ENCODE peak calls at places on chromosome 4, in ten cellular contexts. One of them, this sample, is unnamed.

GRCh38 chr4:106494066-106494465 is 125.5 kb upstream of the GIMD1 start:
- DNase-seq in PC-9: no peak
- DNase-seq in IMR-90: peak
- DNase-seq in OCI-LY7: no peak
- DNase-seq in K562: no peak
- DNase-seq in astrocyte: peak
- DNase-seq in mesendoderm: no peak
- DNase-seq in mammary epithelial cell: peak
- DNase-seq in SK-N-SH: no peak
- DNase-seq in GM23248: peak
- DNase-seq in this sample: no peak

GRCh38 chr4:25881187-25881586 is 18.4 kb upstream of the SEL1L3 start:
- DNase-seq in IMR-90: no peak
- DNase-seq in astrocyte: no peak
- DNase-seq in SK-N-SH: no peak
- DNase-seq in K562: no peak
- DNase-seq in mammary epithelial cell: no peak
- DNase-seq in GM23248: no peak
- DNase-seq in OCI-LY7: no peak
- DNase-seq in PC-9: no peak
- DNase-seq in mesendoderm: no peak
- DNase-seq in this sample: no peak

GRCh38 chr4:90727938-90728337 is 600.7 kb downstream of the CCSER1 start:
- DNase-seq in IMR-90: no peak
- DNase-seq in GM23248: no peak
- DNase-seq in SK-N-SH: no peak
- DNase-seq in mesendoderm: peak
- DNase-seq in mammary epithelial cell: peak
- DNase-seq in K562: no peak
- DNase-seq in PC-9: peak
- DNase-seq in OCI-LY7: no peak
- DNase-seq in astrocyte: peak
- DNase-seq in this sample: peak

GRCh38 chr4:36065274-36065871 is 178.9 kb downstream of the ARAP2 start:
- DNase-seq in OCI-LY7: no peak
- DNase-seq in mammary epithelial cell: no peak
- DNase-seq in IMR-90: no peak
- DNase-seq in astrocyte: no peak
- DNase-seq in GM23248: no peak
- DNase-seq in K562: no peak
- DNase-seq in SK-N-SH: no peak
- DNase-seq in PC-9: no peak
- DNase-seq in mesendoderm: no peak
- DNase-seq in this sample: no peak

GRCh38 chr4:143441678-143442077 is 71.8 kb upstream of the SMARCA5 start:
- DNase-seq in IMR-90: no peak
- DNase-seq in PC-9: no peak
- DNase-seq in GM23248: no peak
- DNase-seq in SK-N-SH: no peak
- DNase-seq in K562: no peak
- DNase-seq in OCI-LY7: no peak
- DNase-seq in mammary epithelial cell: no peak
- DNase-seq in astrocyte: no peak
- DNase-seq in mesendoderm: peak
- DNase-seq in this sample: peak

GRCh38 chr4:114642173-114642780 is 43.7 kb downstream of the UGT8 start:
- DNase-seq in IMR-90: no peak
- DNase-seq in GM23248: no peak
- DNase-seq in PC-9: no peak
- DNase-seq in K562: no peak
- DNase-seq in astrocyte: no peak
- DNase-seq in OCI-LY7: no peak
- DNase-seq in mesendoderm: no peak
- DNase-seq in SK-N-SH: no peak
- DNase-seq in mammary epithelial cell: no peak
- DNase-seq in this sample: no peak

GRCh38 chr4:182969651-182970279 is 52.6 kb upstream of the DCTD start:
- DNase-seq in IMR-90: no peak
- DNase-seq in astrocyte: no peak
- DNase-seq in mesendoderm: no peak
- DNase-seq in SK-N-SH: no peak
- DNase-seq in K562: peak
- DNase-seq in OCI-LY7: no peak
- DNase-seq in PC-9: peak
- DNase-seq in mammary epithelial cell: no peak
- DNase-seq in GM23248: no peak
- DNase-seq in this sample: no peak

GRCh38 chr4:139655116-139655515 is 10.5 kb upstream of the MGST2 start:
- DNase-seq in PC-9: no peak
- DNase-seq in GM23248: peak
- DNase-seq in mesendoderm: peak
- DNase-seq in mammary epithelial cell: peak
- DNase-seq in OCI-LY7: peak
- DNase-seq in SK-N-SH: peak
- DNase-seq in IMR-90: peak
- DNase-seq in astrocyte: peak
- DNase-seq in K562: no peak
- DNase-seq in this sample: peak

GRCh38 chr4:188295899-188296298 is 156.7 kb downstream of the TRIML1 start:
- DNase-seq in mesendoderm: no peak
- DNase-seq in OCI-LY7: no peak
- DNase-seq in K562: no peak
- DNase-seq in GM23248: no peak
- DNase-seq in SK-N-SH: no peak
- DNase-seq in mammary epithelial cell: peak
- DNase-seq in IMR-90: peak
- DNase-seq in astrocyte: no peak
- DNase-seq in PC-9: no peak
- DNase-seq in this sample: no peak

GRCh38 chr4:181643466-181643865 is 599.7 kb upstream of the TENM3 start:
- DNase-seq in SK-N-SH: no peak
- DNase-seq in astrocyte: no peak
- DNase-seq in IMR-90: peak
- DNase-seq in mammary epithelial cell: no peak
- DNase-seq in GM23248: no peak
- DNase-seq in K562: no peak
- DNase-seq in PC-9: no peak
- DNase-seq in OCI-LY7: no peak
- DNase-seq in mesendoderm: no peak
- DNase-seq in this sample: no peak

GRCh38 chr4:124202106-124202505 is 510.4 kb downstream of the ANKRD50 start:
- DNase-seq in mammary epithelial cell: no peak
- DNase-seq in mesendoderm: peak
- DNase-seq in IMR-90: peak
- DNase-seq in OCI-LY7: no peak
- DNase-seq in PC-9: no peak
- DNase-seq in astrocyte: no peak
- DNase-seq in K562: no peak
- DNase-seq in SK-N-SH: no peak
- DNase-seq in GM23248: peak
- DNase-seq in this sample: no peak

GRCh38 chr4:124203613-124204284 is 508.8 kb downstream of the ANKRD50 start:
- DNase-seq in mammary epithelial cell: no peak
- DNase-seq in IMR-90: peak
- DNase-seq in GM23248: peak
- DNase-seq in astrocyte: peak
- DNase-seq in K562: no peak
- DNase-seq in mesendoderm: peak
- DNase-seq in OCI-LY7: no peak
- DNase-seq in PC-9: no peak
- DNase-seq in SK-N-SH: no peak
- DNase-seq in this sample: no peak

GRCh38 chr4:124199755-124200154 is 512.8 kb downstream of the ANKRD50 start:
- DNase-seq in SK-N-SH: no peak
- DNase-seq in astrocyte: peak
- DNase-seq in PC-9: no peak
- DNase-seq in mammary epithelial cell: peak
- DNase-seq in mesendoderm: no peak
- DNase-seq in GM23248: peak
- DNase-seq in K562: no peak
- DNase-seq in IMR-90: peak
- DNase-seq in OCI-LY7: no peak
- DNase-seq in this sample: no peak

DNA sequence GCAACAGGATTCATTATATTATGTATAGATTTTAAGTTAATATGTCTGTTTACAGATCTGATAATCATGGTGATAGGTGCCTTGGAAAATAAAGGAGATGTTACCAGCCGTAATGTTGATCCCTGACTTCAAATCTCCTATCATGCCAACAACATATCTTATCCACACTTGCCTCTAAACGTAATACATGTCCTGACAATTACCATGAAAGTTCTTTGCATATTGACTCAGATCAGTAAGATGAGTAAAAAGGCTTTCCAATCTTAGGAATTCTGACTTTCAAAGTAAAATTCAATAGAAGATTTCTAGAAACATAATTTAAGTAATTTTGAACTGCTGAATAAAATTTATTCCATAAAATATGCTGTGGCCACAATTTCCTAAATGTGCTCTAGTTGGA is 513.3 kb downstream of the ANKRD50 start:
- DNase-seq in mammary epithelial cell: no peak
- DNase-seq in K562: no peak
- DNase-seq in astrocyte: no peak
- DNase-seq in GM23248: no peak
- DNase-seq in PC-9: no peak
- DNase-seq in SK-N-SH: no peak
- DNase-seq in OCI-LY7: no peak
- DNase-seq in IMR-90: no peak
- DNase-seq in mesendoderm: no peak
- DNase-seq in this sample: no peak
- H3K4me2 ChIP-seq in mammary epithelial cell: peak
- H3K4me2 ChIP-seq in K562: no peak
- H3K4me2 ChIP-seq in astrocyte: no peak
- H3K4me2 ChIP-seq in GM23248: no peak
- H3K4me2 ChIP-seq in PC-9: no peak
- H3K4me2 ChIP-seq in SK-N-SH: no peak
- H3K4me2 ChIP-seq in OCI-LY7: no peak
- H3K4me2 ChIP-seq in IMR-90: no peak
- H3K4me2 ChIP-seq in mesendoderm: no peak
- H3K4me2 ChIP-seq in this sample: no peak

GRCh38 chr4:133058701-133059100 is 90.4 kb upstream of the PCDH10 start:
- DNase-seq in mesendoderm: peak
- DNase-seq in GM23248: no peak
- DNase-seq in PC-9: no peak
- DNase-seq in IMR-90: no peak
- DNase-seq in K562: no peak
- DNase-seq in SK-N-SH: no peak
- DNase-seq in mammary epithelial cell: no peak
- DNase-seq in OCI-LY7: no peak
- DNase-seq in astrocyte: no peak
- DNase-seq in this sample: peak
- H3K27ac ChIP-seq in mesendoderm: no peak
- H3K27ac ChIP-seq in GM23248: no peak
- H3K27ac ChIP-seq in PC-9: no peak
- H3K27ac ChIP-seq in IMR-90: no peak
- H3K27ac ChIP-seq in K562: no peak
- H3K27ac ChIP-seq in SK-N-SH: no peak
- H3K27ac ChIP-seq in mammary epithelial cell: no peak
- H3K27ac ChIP-seq in OCI-LY7: no peak
- H3K27ac ChIP-seq in astrocyte: no peak
- H3K27ac ChIP-seq in this sample: no peak

DNA sequence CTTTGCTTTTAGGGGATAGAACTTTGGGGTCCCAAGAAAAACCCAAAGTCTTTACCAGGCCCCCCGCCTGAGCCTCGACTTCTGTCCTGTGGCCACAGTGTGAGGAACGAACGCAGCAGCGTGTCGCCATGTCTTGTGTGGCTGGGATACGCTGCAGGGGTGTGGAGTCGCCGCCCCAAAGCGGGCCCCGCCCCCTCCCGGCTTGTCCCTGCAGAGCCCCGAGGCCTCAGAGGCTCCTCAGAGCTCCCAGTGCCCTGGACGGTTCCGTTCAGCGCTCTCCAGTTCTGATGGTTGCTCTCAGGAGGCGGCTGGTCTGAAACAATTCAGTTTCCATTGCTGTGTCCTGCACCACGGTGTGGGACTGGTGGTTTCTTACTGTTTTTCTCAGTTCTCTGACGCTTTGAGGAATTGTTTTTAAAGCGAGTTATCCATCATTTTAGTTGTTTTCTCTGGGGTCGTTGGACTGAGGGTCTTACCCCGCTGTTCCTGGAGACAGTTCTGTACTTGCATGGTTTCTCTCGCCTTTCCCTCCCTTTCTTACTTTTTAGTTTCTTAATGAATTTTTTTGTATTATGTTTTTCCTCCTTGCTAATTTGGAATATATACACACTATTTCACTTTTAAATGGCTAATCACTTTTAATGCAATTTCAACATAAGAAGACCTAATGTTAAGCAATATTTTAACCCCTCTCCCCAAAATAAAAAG is 1.6 kb upstream of the IDUA start:
- DNase-seq in astrocyte: no peak
- DNase-seq in IMR-90: no peak
- DNase-seq in SK-N-SH: no peak
- DNase-seq in PC-9: peak
- DNase-seq in OCI-LY7: no peak
- DNase-seq in mesendoderm: peak
- DNase-seq in K562: peak
- DNase-seq in mammary epithelial cell: peak
- DNase-seq in GM23248: peak
- DNase-seq in this sample: peak
- H3K4me2 ChIP-seq in astrocyte: peak
- H3K4me2 ChIP-seq in IMR-90: peak
- H3K4me2 ChIP-seq in SK-N-SH: no peak
- H3K4me2 ChIP-seq in PC-9: peak
- H3K4me2 ChIP-seq in OCI-LY7: peak
- H3K4me2 ChIP-seq in mesendoderm: peak
- H3K4me2 ChIP-seq in K562: peak
- H3K4me2 ChIP-seq in mammary epithelial cell: peak
- H3K4me2 ChIP-seq in GM23248: peak
- H3K4me2 ChIP-seq in this sample: peak

DNA sequence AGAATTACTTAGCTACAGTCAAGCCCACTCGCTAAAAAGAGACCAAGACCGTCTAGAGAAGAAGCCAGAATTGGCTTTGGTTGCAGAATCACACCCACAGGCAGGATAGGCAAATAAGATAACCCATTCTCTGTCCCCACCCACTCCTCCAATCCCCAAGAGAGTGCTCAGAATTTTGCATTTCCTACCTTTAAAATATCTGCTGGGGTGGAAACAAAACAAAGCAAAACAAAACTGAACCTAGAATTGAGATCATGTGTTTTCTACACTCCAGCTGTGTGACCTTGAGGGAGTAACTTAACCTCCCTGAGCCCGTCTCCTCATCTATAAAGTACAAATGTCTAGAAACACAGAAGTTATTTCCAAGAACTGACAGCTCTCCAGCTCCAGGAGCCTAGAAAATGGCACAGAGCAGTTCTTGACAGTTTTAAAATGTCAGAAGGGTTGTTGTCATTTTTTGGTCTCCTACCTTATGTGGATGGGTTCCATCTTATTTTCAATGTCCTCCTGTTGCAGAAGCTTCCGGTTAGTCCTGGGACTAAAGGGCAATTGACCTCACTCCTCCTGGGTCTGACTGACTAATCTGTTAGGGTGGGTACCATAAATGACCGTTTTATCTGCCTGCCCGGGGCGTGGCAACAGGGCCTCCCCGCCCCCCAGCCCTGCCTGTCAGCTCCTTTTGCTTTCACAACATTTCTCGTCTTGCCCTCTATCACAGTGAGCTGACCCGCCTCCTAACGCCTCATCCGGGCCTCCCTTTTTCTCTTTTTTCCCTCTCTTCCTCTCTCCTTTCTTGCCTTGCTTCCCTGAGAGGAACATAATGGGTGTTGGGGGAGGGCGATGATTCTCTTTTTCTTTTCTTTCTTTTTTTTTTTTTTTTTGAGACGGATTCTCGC is 114.0 kb downstream of the RBM47 start:
- DNase-seq in PC-9: peak
- DNase-seq in GM23248: peak
- DNase-seq in K562: peak
- DNase-seq in IMR-90: no peak
- DNase-seq in OCI-LY7: peak
- DNase-seq in mammary epithelial cell: no peak
- DNase-seq in astrocyte: no peak
- DNase-seq in SK-N-SH: no peak
- DNase-seq in mesendoderm: peak
- DNase-seq in this sample: peak
- H3K27ac ChIP-seq in PC-9: peak
- H3K27ac ChIP-seq in GM23248: no peak
- H3K27ac ChIP-seq in K562: peak
- H3K27ac ChIP-seq in IMR-90: no peak
- H3K27ac ChIP-seq in OCI-LY7: peak
- H3K27ac ChIP-seq in mammary epithelial cell: no peak
- H3K27ac ChIP-seq in astrocyte: no peak
- H3K27ac ChIP-seq in SK-N-SH: no peak
- H3K27ac ChIP-seq in mesendoderm: no peak
- H3K27ac ChIP-seq in this sample: no peak